ENCODE peak calls at places on chromosome 7, in four cellular contexts. V is HCT116, G is cardiac muscle cell, Z is neuronal stem cell. E is an unnamed sample. For H3K9me3 and H3K36me3, the result is how much of the 10 kb centered on the place peaks cover.

GRCh38 chr7:14806886-14807285 is 95.7 kb downstream of the DGKB start:
- DNase-seq in V (no peak), G (peak), Z (no peak), E (no peak)

GRCh38 chr7:31059551-31059950 is 7.4 kb downstream of the ADCYAP1R1 start:
- DNase-seq in V (no peak), G (no peak), Z (no peak), E (peak)

GRCh38 chr7:142927085-142927745 is 6.3 kb downstream of the TRPV5 start:
- DNase-seq in V (no peak), G (no peak), Z (no peak), E (no peak)

GRCh38 chr7:6705959-6706665 is 635 bp downstream of the ZNF12 start:
- DNase-seq in V (no peak), G (peak), Z (no peak), E (peak)

GRCh38 chr7:92644406-92645113 is 54.4 kb upstream of the FAM133B start:
- DNase-seq in V (no peak), G (peak), Z (no peak), E (peak)

GRCh38 chr7:136958016-136958415 is 89.6 kb downstream of the CHRM2 start:
- DNase-seq in V (no peak), G (peak), Z (no peak), E (no peak)

GRCh38 chr7:114269714-114270113 is 144.9 kb upstream of the FOXP2 start:
- DNase-seq in V (no peak), G (no peak), Z (no peak), E (no peak)

GRCh38 chr7:84949501-84949900 is 237.4 kb downstream of the SEMA3D start:
- DNase-seq in V (no peak), G (no peak), Z (no peak), E (no peak)

GRCh38 chr7:80078159-80078731 is 56.4 kb upstream of the GNAI1 start:
- DNase-seq in V (no peak), G (peak), Z (no peak), E (no peak)

GRCh38 chr7:84841809-84842208 is 345.0 kb downstream of the SEMA3D start:
- DNase-seq in V (no peak), G (no peak), Z (no peak), E (no peak)

GRCh38 chr7:2932761-2933251 is 88.7 kb upstream of the GNA12 start:
- DNase-seq in V (no peak), G (no peak), Z (no peak), E (peak)

GRCh38 chr7:46352335-46352954 is 431.4 kb upstream of the IGFBP3 start:
- DNase-seq in V (peak), G (peak), Z (peak), E (peak)

GRCh38 chr7:96833701-96834453 is 124.2 kb upstream of the SEM1 start:
- DNase-seq in V (no peak), G (no peak), Z (no peak), E (no peak)

GRCh38 chr7:36209814-36210183 is 56.7 kb downstream of the EEPD1 start:
- DNase-seq in V (no peak), G (no peak), Z (no peak), E (no peak)

GRCh38 chr7:39948375-39948774 is 1.7 kb upstream of the CDK13 start:
- DNase-seq in V (no peak), G (peak), Z (no peak), E (peak)

GRCh38 chr7:31796375-31796774 is 109.4 kb downstream of the PPP1R17 start:
- DNase-seq in V (no peak), G (no peak), Z (no peak), E (no peak)

GRCh38 chr7:74483402-74484336 is 30.0 kb downstream of the GTF2IRD1 start:
- DNase-seq in V (no peak), G (peak), Z (no peak), E (no peak)

GRCh38 chr7:107692501-107692900 is 31.9 kb downstream of the SLC26A4 start:
- DNase-seq in V (no peak), G (no peak), Z (no peak), E (no peak)

GRCh38 chr7:2120251-2120660 is 112.5 kb downstream of the MAD1L1 start:
- DNase-seq in V (no peak), G (peak), Z (no peak), E (no peak)

GRCh38 chr7:121084748-121085336 is 96.3 kb downstream of the CPED1 start:
- DNase-seq in V (no peak), G (peak), Z (no peak), E (no peak)

GRCh38 chr7:150944066-150945042 is 33.8 kb downstream of the KCNH2 start:
- DNase-seq in V (no peak), G (no peak), Z (no peak), E (no peak)

GRCh38 chr7:18754766-18755165 is 259.2 kb downstream of the HDAC9 start:
- DNase-seq in V (no peak), G (peak), Z (no peak), E (no peak)

GRCh38 chr7:6628045-6628444 is 9.1 kb upstream of the ZNF316 start:
- DNase-seq in V (no peak), G (no peak), Z (no peak), E (no peak)

GRCh38 chr7:27400168-27400567 is 157.6 kb downstream of the EVX1 start:
- DNase-seq in V (no peak), G (no peak), Z (no peak), E (no peak)

GRCh38 chr7:107789647-107790046 is 13.4 kb downstream of the SLC26A3 start:
- DNase-seq in V (no peak), G (no peak), Z (no peak), E (no peak)

GRCh38 chr7:100051611-100052010 is 2.0 kb downstream of the ZSCAN21 start:
- DNase-seq in V (no peak), G (no peak), Z (no peak), E (no peak)

GRCh38 chr7:56474271-56474670 is 358.1 kb upstream of the NUPR2 start:
- DNase-seq in V (no peak), G (no peak), Z (no peak), E (no peak)

GRCh38 chr7:56479748-56480147 is 363.5 kb upstream of the NUPR2 start:
- DNase-seq in V (no peak), G (no peak), Z (no peak), E (no peak)

GRCh38 chr7:56483153-56483552 is 366.9 kb upstream of the NUPR2 start:
- DNase-seq in V (no peak), G (no peak), Z (no peak), E (no peak)

GRCh38 chr7:56483861-56484550 is 367.8 kb upstream of the NUPR2 start:
- DNase-seq in V (no peak), G (no peak), Z (no peak), E (no peak)

DNA sequence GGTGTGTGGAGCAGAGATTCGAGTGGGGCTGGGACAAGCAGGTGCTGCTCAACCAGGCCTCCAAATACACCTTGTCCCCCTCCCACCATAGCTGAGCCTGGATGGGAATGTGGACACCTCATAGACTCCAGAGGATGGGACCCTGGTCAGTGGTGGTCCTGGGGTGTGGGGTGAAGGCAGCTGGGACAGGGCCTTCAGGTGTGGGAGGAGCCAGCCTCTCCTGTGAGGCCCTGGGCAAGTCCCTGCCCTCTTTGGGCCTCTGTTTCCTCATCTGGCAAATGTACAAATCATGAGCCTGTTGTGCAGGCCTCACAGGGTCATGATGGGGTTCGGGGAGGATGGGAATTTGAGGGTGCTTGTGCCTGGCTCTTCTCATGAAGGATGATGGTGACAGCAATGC is 362.9 kb upstream of the NUPR2 start:
- DNase-seq in V (no peak), G (no peak), Z (no peak), E (no peak)
- H3K9me3 ChIP-seq in V (under half), G (under half), Z (under half), E (under half)

DNA sequence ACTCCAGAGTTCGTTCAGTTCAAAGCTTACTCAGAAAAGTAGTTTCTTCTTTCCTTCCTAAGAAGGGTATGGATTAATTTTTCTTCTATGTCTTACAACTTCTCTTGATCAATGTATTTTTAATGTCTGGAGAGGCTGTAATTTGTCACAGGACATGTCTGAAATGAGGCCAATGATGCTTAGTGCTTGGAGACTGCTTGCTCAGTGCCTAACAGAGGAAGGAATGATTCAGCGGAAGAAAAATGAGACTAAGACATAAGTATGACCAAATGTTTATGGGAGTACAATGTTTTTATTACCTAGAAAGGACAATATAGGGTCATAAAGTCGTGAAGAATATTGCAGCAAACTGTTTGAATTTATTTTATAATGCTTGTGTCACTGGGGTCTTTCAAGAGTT is 43.3 kb downstream of the GPR37 start:
- DNase-seq in V (no peak), G (no peak), Z (no peak), E (no peak)
- H3K27ac ChIP-seq in V (no peak), G (no peak), Z (no peak), E (no peak)

DNA sequence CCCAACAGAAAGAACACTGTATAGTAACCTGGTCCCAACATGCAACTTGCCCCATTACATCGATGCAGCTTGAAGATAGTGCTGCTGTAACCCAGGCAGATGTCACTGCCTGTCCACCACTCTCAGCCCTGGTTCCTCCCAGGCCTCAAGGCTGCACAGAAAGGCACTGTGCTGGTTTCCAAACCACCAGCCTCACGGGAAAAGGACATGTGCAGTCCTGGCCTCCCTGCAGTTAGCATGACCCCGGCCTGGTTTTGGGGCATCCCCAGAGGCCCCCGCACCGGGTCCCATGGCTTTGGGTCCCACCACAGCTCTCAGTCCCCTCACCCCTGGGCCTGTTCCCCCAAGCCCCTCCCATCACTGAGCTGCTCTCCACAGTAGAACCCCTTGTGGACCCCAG is 214.5 kb downstream of the TNS3 start:
- DNase-seq in V (no peak), G (no peak), Z (no peak), E (no peak)
- H3K36me3 ChIP-seq in V (under half), G (under half), Z (under half), E (under half)

DNA sequence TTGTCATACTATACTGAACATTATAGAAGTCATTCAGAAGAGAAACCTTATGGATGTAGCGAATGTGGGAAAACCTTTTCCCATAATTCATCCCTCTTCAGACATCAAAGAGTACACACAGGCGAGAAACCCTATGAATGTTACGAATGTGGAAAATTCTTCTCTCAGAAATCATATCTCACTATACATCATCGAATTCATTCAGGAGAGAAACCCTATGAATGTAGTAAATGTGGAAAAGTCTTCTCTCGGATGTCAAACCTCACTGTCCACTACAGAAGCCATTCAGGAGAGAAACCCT is 19.4 kb downstream of the RBAK start:
- DNase-seq in V (no peak), G (no peak), Z (no peak), E (no peak)
- H3K9me3 ChIP-seq in V (half or more), G (under half), Z (under half), E (under half)

GRCh38 chr7:101911800-101912705 is 94.6 kb downstream of the CUX1 start:
- DNase-seq in V (no peak), G (peak), Z (no peak), E (no peak)
- H3K27ac ChIP-seq in V (no peak), G (peak), Z (no peak), E (no peak)

DNA sequence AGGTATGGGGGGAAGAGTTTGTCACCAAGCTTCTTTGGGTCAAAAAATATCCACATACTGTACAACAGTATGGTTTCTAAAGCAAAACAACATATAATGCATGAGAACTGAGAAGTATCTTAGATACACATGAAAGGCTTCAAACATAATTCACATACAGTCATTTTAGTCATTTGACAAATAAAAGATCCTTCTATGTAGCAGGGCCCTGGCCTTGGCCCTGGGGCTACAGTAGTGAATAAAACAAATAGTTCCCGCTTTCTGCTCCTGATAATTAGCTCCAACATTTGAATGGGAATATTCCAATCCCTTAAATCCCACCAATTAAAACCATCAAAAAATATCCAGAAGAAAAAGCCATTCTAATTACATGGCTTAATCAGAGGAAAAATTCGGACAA is 51.3 kb downstream of the MALSU1 start:
- DNase-seq in V (no peak), G (no peak), Z (no peak), E (no peak)
- H3K36me3 ChIP-seq in V (under half), G (under half), Z (under half), E (under half)

GRCh38 chr7:158446281-158446680 is 141.3 kb downstream of the PTPRN2 start:
- DNase-seq in V (no peak), G (no peak), Z (no peak), E (no peak)

GRCh38 chr7:158443688-158444483 is 143.7 kb downstream of the PTPRN2 start:
- DNase-seq in V (no peak), G (no peak), Z (no peak), E (no peak)

GRCh38 chr7:158444501-158445420 is 142.9 kb downstream of the PTPRN2 start:
- DNase-seq in V (no peak), G (no peak), Z (no peak), E (no peak)

GRCh38 chr7:158446706-158447105 is 140.9 kb downstream of the PTPRN2 start:
- DNase-seq in V (no peak), G (no peak), Z (no peak), E (no peak)

GRCh38 chr7:158445421-158446175 is 142.0 kb downstream of the PTPRN2 start:
- DNase-seq in V (no peak), G (no peak), Z (no peak), E (no peak)
- H3K9me3 ChIP-seq in V (under half), G (under half), Z (under half), E (under half)